ENCODE peak calls at places on chromosomes 2 and 18, in ten cellular contexts. One of them, this sample, is unnamed.

GRCh38 chr2:15679386-15679924 is 87.8 kb downstream of the DDX1 start:
- DNase-seq in A549: no peak
- DNase-seq in AG04450: no peak
- DNase-seq in endodermal cell: no peak
- DNase-seq in left ventricle myocardium inferior: no peak
- DNase-seq in transverse colon: no peak
- DNase-seq in astrocyte: no peak
- DNase-seq in tibial artery: no peak
- DNase-seq in PC-9: no peak
- DNase-seq in psoas muscle: no peak
- DNase-seq in this sample: no peak

GRCh38 chr2:28982381-28982950 is 1.4 kb downstream of the TOGARAM2 start:
- DNase-seq in endodermal cell: no peak
- DNase-seq in tibial artery: no peak
- DNase-seq in AG04450: no peak
- DNase-seq in left ventricle myocardium inferior: no peak
- DNase-seq in A549: no peak
- DNase-seq in PC-9: no peak
- DNase-seq in transverse colon: no peak
- DNase-seq in psoas muscle: no peak
- DNase-seq in astrocyte: peak; percentile 60
- DNase-seq in this sample: no peak

GRCh38 chr18:25834061-25834460 is 256.4 kb downstream of the SS18 start:
- DNase-seq in endodermal cell: no peak
- DNase-seq in AG04450: no peak
- DNase-seq in psoas muscle: no peak
- DNase-seq in tibial artery: no peak
- DNase-seq in left ventricle myocardium inferior: no peak
- DNase-seq in transverse colon: no peak
- DNase-seq in A549: no peak
- DNase-seq in PC-9: no peak
- DNase-seq in astrocyte: no peak
- DNase-seq in this sample: no peak

GRCh38 chr2:25788457-25788856 is 89.8 kb downstream of the ASXL2 start:
- DNase-seq in tibial artery: no peak
- DNase-seq in transverse colon: no peak
- DNase-seq in endodermal cell: no peak
- DNase-seq in PC-9: no peak
- DNase-seq in astrocyte: no peak
- DNase-seq in psoas muscle: no peak
- DNase-seq in AG04450: no peak
- DNase-seq in A549: no peak
- DNase-seq in left ventricle myocardium inferior: no peak
- DNase-seq in this sample: no peak

GRCh38 chr2:17300141-17300540 is 218.1 kb downstream of the RAD51AP2 start:
- DNase-seq in A549: peak; percentile 31
- DNase-seq in psoas muscle: no peak
- DNase-seq in tibial artery: no peak
- DNase-seq in AG04450: peak; percentile 42
- DNase-seq in PC-9: no peak
- DNase-seq in endodermal cell: no peak
- DNase-seq in transverse colon: no peak
- DNase-seq in astrocyte: peak; percentile 87
- DNase-seq in left ventricle myocardium inferior: no peak
- DNase-seq in this sample: no peak

GRCh38 chr2:219430633-219431615 is 3.7 kb upstream of the SPEG start:
- DNase-seq in PC-9: no peak
- DNase-seq in transverse colon: no peak
- DNase-seq in tibial artery: peak; percentile 23
- DNase-seq in astrocyte: peak; percentile 41
- DNase-seq in endodermal cell: peak; percentile 71
- DNase-seq in psoas muscle: peak; percentile 92
- DNase-seq in A549: peak; percentile 46
- DNase-seq in AG04450: no peak
- DNase-seq in left ventricle myocardium inferior: peak; percentile 74
- DNase-seq in this sample: no peak

GRCh38 chr18:50310080-50310479 is 22.6 kb upstream of the CXXC1 start:
- DNase-seq in PC-9: no peak
- DNase-seq in transverse colon: no peak
- DNase-seq in left ventricle myocardium inferior: no peak
- DNase-seq in A549: no peak
- DNase-seq in astrocyte: no peak
- DNase-seq in psoas muscle: no peak
- DNase-seq in AG04450: no peak
- DNase-seq in tibial artery: no peak
- DNase-seq in endodermal cell: no peak
- DNase-seq in this sample: no peak

GRCh38 chr2:70981866-70982810 is 3.7 kb downstream of the ANKRD53 start:
- DNase-seq in tibial artery: peak; percentile 12
- DNase-seq in AG04450: no peak
- DNase-seq in A549: no peak
- DNase-seq in PC-9: no peak
- DNase-seq in psoas muscle: no peak
- DNase-seq in astrocyte: no peak
- DNase-seq in endodermal cell: peak; percentile 35
- DNase-seq in transverse colon: no peak
- DNase-seq in left ventricle myocardium inferior: no peak
- DNase-seq in this sample: no peak

DNA sequence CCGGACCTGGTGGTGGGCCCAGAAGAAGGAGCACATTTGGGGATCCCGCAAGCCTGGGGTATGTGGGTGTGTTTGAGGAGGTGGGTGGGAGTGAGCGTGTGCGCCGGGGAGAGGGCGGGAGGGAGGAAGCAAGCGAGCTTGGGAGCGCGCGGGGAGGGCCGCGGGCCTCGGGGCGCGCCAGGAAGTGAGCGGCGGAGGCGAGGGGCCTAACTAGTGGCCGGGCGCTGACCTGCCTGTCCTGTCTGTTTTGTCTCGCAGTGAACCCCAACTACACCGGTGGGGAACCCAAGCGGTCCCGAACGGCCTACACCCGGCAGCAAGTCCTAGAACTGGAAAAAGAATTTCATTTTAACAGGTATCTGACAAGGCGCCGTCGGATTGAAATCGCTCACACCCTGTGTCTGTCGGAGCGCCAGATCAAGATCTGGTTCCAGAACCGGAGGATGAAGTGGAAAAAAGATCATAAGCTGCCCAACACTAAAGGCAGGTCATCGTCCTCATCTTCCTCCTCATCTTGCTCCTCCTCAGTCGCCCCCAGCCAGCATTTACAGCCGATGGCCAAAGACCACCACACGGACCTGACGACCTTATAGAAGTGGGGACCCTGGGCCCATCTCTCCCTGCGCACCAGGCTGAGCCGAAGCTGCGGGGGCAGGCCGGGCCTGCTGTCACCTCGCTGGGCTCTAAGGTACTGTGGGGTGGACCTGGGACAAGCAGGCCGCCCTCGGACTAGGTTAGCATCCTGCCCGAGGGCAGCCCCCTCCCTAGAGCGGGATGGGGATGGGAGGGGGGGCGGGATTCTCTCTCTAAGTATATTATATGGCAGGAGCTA is 1.2 kb downstream of the HOXD4 start:
- DNase-seq in AG04450: no peak
- DNase-seq in left ventricle myocardium inferior: no peak
- DNase-seq in PC-9: no peak
- DNase-seq in transverse colon: no peak
- DNase-seq in tibial artery: no peak
- DNase-seq in psoas muscle: no peak
- DNase-seq in endodermal cell: peak; percentile 56
- DNase-seq in A549: no peak
- DNase-seq in astrocyte: no peak
- DNase-seq in this sample: no peak
- TF ChIP-seq CTCF in AG04450: no peak
- TF ChIP-seq CTCF in left ventricle myocardium inferior: no peak
- TF ChIP-seq CTCF in PC-9: no peak
- TF ChIP-seq CTCF in transverse colon: no peak
- TF ChIP-seq CTCF in tibial artery: no peak
- TF ChIP-seq CTCF in psoas muscle: no peak
- TF ChIP-seq CTCF in endodermal cell: no peak
- TF ChIP-seq CTCF in A549: no peak
- TF ChIP-seq CTCF in astrocyte: no peak
- TF ChIP-seq CTCF in this sample: no peak

GRCh38 chr2:176132397-176133086 is 3.0 kb downstream of the HOXD8 start:
- DNase-seq in left ventricle myocardium inferior: no peak
- DNase-seq in A549: no peak
- DNase-seq in endodermal cell: peak; percentile 53
- DNase-seq in transverse colon: no peak
- DNase-seq in tibial artery: no peak
- DNase-seq in astrocyte: no peak
- DNase-seq in AG04450: no peak
- DNase-seq in psoas muscle: no peak
- DNase-seq in PC-9: no peak
- DNase-seq in this sample: no peak

GRCh38 chr2:176130153-176130916 is 830 bp downstream of the HOXD8 start:
- DNase-seq in transverse colon: peak; percentile 56
- DNase-seq in AG04450: no peak
- DNase-seq in PC-9: peak; percentile 36
- DNase-seq in left ventricle myocardium inferior: no peak
- DNase-seq in tibial artery: no peak
- DNase-seq in astrocyte: no peak
- DNase-seq in A549: peak; percentile 59
- DNase-seq in endodermal cell: peak; percentile 78
- DNase-seq in psoas muscle: peak; percentile 77
- DNase-seq in this sample: no peak

GRCh38 chr2:176133366-176133765 is 3.9 kb downstream of the HOXD8 start:
- DNase-seq in psoas muscle: no peak
- DNase-seq in A549: no peak
- DNase-seq in endodermal cell: no peak
- DNase-seq in transverse colon: no peak
- DNase-seq in AG04450: no peak
- DNase-seq in PC-9: no peak
- DNase-seq in astrocyte: no peak
- DNase-seq in tibial artery: no peak
- DNase-seq in left ventricle myocardium inferior: no peak
- DNase-seq in this sample: no peak

GRCh38 chr2:176130917-176131616 is 1.6 kb downstream of the HOXD8 start:
- DNase-seq in AG04450: no peak
- DNase-seq in left ventricle myocardium inferior: no peak
- DNase-seq in transverse colon: no peak
- DNase-seq in endodermal cell: no peak
- DNase-seq in psoas muscle: no peak
- DNase-seq in A549: no peak
- DNase-seq in PC-9: no peak
- DNase-seq in astrocyte: no peak
- DNase-seq in tibial artery: no peak
- DNase-seq in this sample: no peak

GRCh38 chr2:176131617-176132396 is 2.3 kb downstream of the HOXD8 start:
- DNase-seq in tibial artery: no peak
- DNase-seq in PC-9: no peak
- DNase-seq in A549: no peak
- DNase-seq in AG04450: no peak
- DNase-seq in endodermal cell: no peak
- DNase-seq in left ventricle myocardium inferior: no peak
- DNase-seq in transverse colon: no peak
- DNase-seq in psoas muscle: no peak
- DNase-seq in astrocyte: no peak
- DNase-seq in this sample: no peak
- H3K4me3 ChIP-seq in tibial artery: no peak overlapping the region
- H3K4me3 ChIP-seq in PC-9: no peak overlapping the region
- H3K4me3 ChIP-seq in A549: no peak overlapping the region
- H3K4me3 ChIP-seq in AG04450: peak overlapping the region; percentile 35
- H3K4me3 ChIP-seq in endodermal cell: no peak overlapping the region
- H3K4me3 ChIP-seq in left ventricle myocardium inferior: peak overlapping the region; percentile 62
- H3K4me3 ChIP-seq in transverse colon: peak overlapping the region; percentile 55
- H3K4me3 ChIP-seq in psoas muscle: peak overlapping the region; percentile 84
- H3K4me3 ChIP-seq in astrocyte: peak overlapping the region; percentile 38
- H3K4me3 ChIP-seq in this sample: no peak overlapping the region

DNA sequence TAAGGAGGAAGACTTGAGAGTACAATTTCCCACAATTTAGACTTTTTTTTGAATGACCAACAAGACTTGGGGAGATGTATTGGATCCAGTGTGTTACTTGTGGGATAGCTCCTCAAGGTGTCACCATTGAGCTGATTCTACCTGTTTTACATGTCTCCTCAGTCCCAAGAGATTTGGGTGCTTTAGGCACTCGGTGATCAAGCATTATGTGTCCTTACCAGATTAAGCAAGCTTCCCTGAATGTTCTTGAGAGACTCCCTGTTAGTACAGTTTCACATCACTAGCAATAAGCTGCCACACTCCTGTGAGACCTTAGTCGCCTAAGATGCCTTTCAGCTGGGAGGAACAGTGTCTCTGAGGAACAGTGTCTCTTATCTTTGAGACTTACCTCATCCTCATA is 384.3 kb upstream of the SYT4 start:
- DNase-seq in astrocyte: peak; percentile 62
- DNase-seq in PC-9: peak; percentile 9
- DNase-seq in tibial artery: no peak
- DNase-seq in left ventricle myocardium inferior: no peak
- DNase-seq in transverse colon: no peak
- DNase-seq in psoas muscle: no peak
- DNase-seq in AG04450: peak; percentile 55
- DNase-seq in endodermal cell: peak; percentile 62
- DNase-seq in A549: peak; percentile 37
- DNase-seq in this sample: peak; percentile 56
- TF ChIP-seq CTCF in astrocyte: peak; percentile 65
- TF ChIP-seq CTCF in PC-9: peak; percentile 49
- TF ChIP-seq CTCF in tibial artery: no peak
- TF ChIP-seq CTCF in left ventricle myocardium inferior: peak; percentile 51
- TF ChIP-seq CTCF in transverse colon: no peak
- TF ChIP-seq CTCF in psoas muscle: peak; percentile 32
- TF ChIP-seq CTCF in AG04450: peak; percentile 67
- TF ChIP-seq CTCF in endodermal cell: peak; percentile 78
- TF ChIP-seq CTCF in A549: no peak
- TF ChIP-seq CTCF in this sample: peak; percentile 52

GRCh38 chr2:179233626-179234430 is 30.8 kb downstream of the SESTD1 start:
- DNase-seq in A549: no peak
- DNase-seq in endodermal cell: no peak
- DNase-seq in tibial artery: no peak
- DNase-seq in transverse colon: no peak
- DNase-seq in psoas muscle: no peak
- DNase-seq in AG04450: no peak
- DNase-seq in PC-9: no peak
- DNase-seq in left ventricle myocardium inferior: no peak
- DNase-seq in astrocyte: no peak
- DNase-seq in this sample: no peak

GRCh38 chr2:179234658-179235240 is 29.9 kb downstream of the SESTD1 start:
- DNase-seq in astrocyte: no peak
- DNase-seq in left ventricle myocardium inferior: no peak
- DNase-seq in AG04450: no peak
- DNase-seq in PC-9: no peak
- DNase-seq in tibial artery: no peak
- DNase-seq in A549: no peak
- DNase-seq in psoas muscle: no peak
- DNase-seq in endodermal cell: no peak
- DNase-seq in transverse colon: no peak
- DNase-seq in this sample: no peak

GRCh38 chr2:179235463-179236108 is 29.0 kb downstream of the SESTD1 start:
- DNase-seq in psoas muscle: no peak
- DNase-seq in left ventricle myocardium inferior: no peak
- DNase-seq in tibial artery: no peak
- DNase-seq in endodermal cell: no peak
- DNase-seq in A549: no peak
- DNase-seq in AG04450: no peak
- DNase-seq in PC-9: no peak
- DNase-seq in astrocyte: peak; percentile 53
- DNase-seq in transverse colon: no peak
- DNase-seq in this sample: no peak

GRCh38 chr2:179237209-179237946 is 27.3 kb downstream of the SESTD1 start:
- DNase-seq in A549: no peak
- DNase-seq in AG04450: no peak
- DNase-seq in psoas muscle: no peak
- DNase-seq in astrocyte: no peak
- DNase-seq in left ventricle myocardium inferior: no peak
- DNase-seq in transverse colon: no peak
- DNase-seq in tibial artery: no peak
- DNase-seq in PC-9: no peak
- DNase-seq in endodermal cell: no peak
- DNase-seq in this sample: peak; percentile 43

GRCh38 chr2:179233037-179233436 is 31.6 kb downstream of the SESTD1 start:
- DNase-seq in left ventricle myocardium inferior: no peak
- DNase-seq in transverse colon: no peak
- DNase-seq in tibial artery: no peak
- DNase-seq in endodermal cell: no peak
- DNase-seq in psoas muscle: no peak
- DNase-seq in A549: peak; percentile 10
- DNase-seq in astrocyte: no peak
- DNase-seq in PC-9: no peak
- DNase-seq in AG04450: no peak
- DNase-seq in this sample: no peak
- H3K4me3 ChIP-seq in left ventricle myocardium inferior: no peak overlapping the region
- H3K4me3 ChIP-seq in transverse colon: no peak overlapping the region
- H3K4me3 ChIP-seq in tibial artery: no peak overlapping the region
- H3K4me3 ChIP-seq in endodermal cell: no peak overlapping the region
- H3K4me3 ChIP-seq in psoas muscle: no peak overlapping the region
- H3K4me3 ChIP-seq in A549: no peak overlapping the region
- H3K4me3 ChIP-seq in astrocyte: no peak overlapping the region
- H3K4me3 ChIP-seq in PC-9: no peak overlapping the region
- H3K4me3 ChIP-seq in AG04450: no peak overlapping the region
- H3K4me3 ChIP-seq in this sample: no peak overlapping the region